ENCODE peak calls at places on chromosomes 3 and 15, in four cellular contexts. One of them, this sample, is unnamed.

GRCh38 chr3:126476166-126476975 is 680 bp upstream of the ZXDC start:
- DNase-seq in PC-3: peak; percentile 26
- DNase-seq in stimulated activated CD4-positive, alpha-beta T cell treated with anti-CD3 and anti-CD28 coated beads, Interleukin-2, amount 100 ng/mL, for 48 hours: no peak
- DNase-seq in astrocyte of the spinal cord: peak; percentile 24
- DNase-seq in this sample: no peak

GRCh38 chr3:123801474-123801873 is 82.7 kb downstream of the MYLK start:
- DNase-seq in PC-3: no peak
- DNase-seq in stimulated activated CD4-positive, alpha-beta T cell treated with anti-CD3 and anti-CD28 coated beads, Interleukin-2, amount 100 ng/mL, for 48 hours: no peak
- DNase-seq in astrocyte of the spinal cord: no peak
- DNase-seq in this sample: no peak

GRCh38 chr3:105353485-105354161 is 13.1 kb upstream of the ALCAM start:
- DNase-seq in astrocyte of the spinal cord: peak; percentile 55
- DNase-seq in stimulated activated CD4-positive, alpha-beta T cell treated with anti-CD3 and anti-CD28 coated beads, Interleukin-2, amount 100 ng/mL, for 48 hours: no peak
- DNase-seq in PC-3: peak; percentile 94
- DNase-seq in this sample: no peak

GRCh38 chr15:90205050-90205848 is 4.1 kb downstream of the SEMA4B start:
- DNase-seq in stimulated activated CD4-positive, alpha-beta T cell treated with anti-CD3 and anti-CD28 coated beads, Interleukin-2, amount 100 ng/mL, for 48 hours: no peak
- DNase-seq in PC-3: no peak
- DNase-seq in astrocyte of the spinal cord: no peak
- DNase-seq in this sample: no peak

GRCh38 chr15:66249623-66250174 is 3.9 kb downstream of the MEGF11 start:
- DNase-seq in astrocyte of the spinal cord: no peak
- DNase-seq in stimulated activated CD4-positive, alpha-beta T cell treated with anti-CD3 and anti-CD28 coated beads, Interleukin-2, amount 100 ng/mL, for 48 hours: no peak
- DNase-seq in PC-3: no peak
- DNase-seq in this sample: peak; percentile 40

GRCh38 chr3:141276398-141276797 is 44.8 kb downstream of the PXYLP1 start:
- DNase-seq in astrocyte of the spinal cord: no peak
- DNase-seq in PC-3: no peak
- DNase-seq in stimulated activated CD4-positive, alpha-beta T cell treated with anti-CD3 and anti-CD28 coated beads, Interleukin-2, amount 100 ng/mL, for 48 hours: no peak
- DNase-seq in this sample: no peak

GRCh38 chr3:160450846-160451245 is 1.3 kb upstream of the TRIM59 start:
- DNase-seq in PC-3: peak; percentile 60
- DNase-seq in astrocyte of the spinal cord: peak; percentile 85
- DNase-seq in stimulated activated CD4-positive, alpha-beta T cell treated with anti-CD3 and anti-CD28 coated beads, Interleukin-2, amount 100 ng/mL, for 48 hours: no peak
- DNase-seq in this sample: peak; percentile 37

GRCh38 chr15:53307952-53308624 is 451.4 kb downstream of the WDR72 start:
- DNase-seq in PC-3: peak; percentile 33
- DNase-seq in astrocyte of the spinal cord: peak; percentile 7
- DNase-seq in stimulated activated CD4-positive, alpha-beta T cell treated with anti-CD3 and anti-CD28 coated beads, Interleukin-2, amount 100 ng/mL, for 48 hours: no peak
- DNase-seq in this sample: no peak

GRCh38 chr3:195105841-195106417 is 165.0 kb downstream of the XXYLT1 start:
- DNase-seq in astrocyte of the spinal cord: no peak
- DNase-seq in stimulated activated CD4-positive, alpha-beta T cell treated with anti-CD3 and anti-CD28 coated beads, Interleukin-2, amount 100 ng/mL, for 48 hours: no peak
- DNase-seq in PC-3: peak; percentile 58
- DNase-seq in this sample: no peak

This sample was measured in astrocyte of the cerebellum.